ENCODE peak calls at places on chromosomes 3 and 15, in six cellular contexts. One of them, this sample, is unnamed.

GRCh38 chr15:99410477-99410876 is 155.3 kb upstream of the MEF2A start:
- DNase-seq in PC-3: no peak
- DNase-seq in vagina: no peak
- DNase-seq in AG04449: no peak
- DNase-seq in bronchial epithelial cell: no peak
- DNase-seq in OCI-LY7: no peak
- DNase-seq in this sample: no peak

GRCh38 chr3:13832130-13832529 is 47.7 kb downstream of the WNT7A start:
- DNase-seq in AG04449: no peak
- DNase-seq in bronchial epithelial cell: no peak
- DNase-seq in OCI-LY7: no peak
- DNase-seq in PC-3: no peak
- DNase-seq in vagina: no peak
- DNase-seq in this sample: no peak

GRCh38 chr3:183301937-183302580 is 49.0 kb downstream of the B3GNT5 start:
- DNase-seq in vagina: no peak
- DNase-seq in bronchial epithelial cell: peak
- DNase-seq in OCI-LY7: no peak
- DNase-seq in AG04449: no peak
- DNase-seq in PC-3: no peak
- DNase-seq in this sample: no peak

GRCh38 chr3:183317886-183318845 is 65.1 kb downstream of the B3GNT5 start:
- DNase-seq in vagina: peak
- DNase-seq in OCI-LY7: no peak
- DNase-seq in PC-3: peak
- DNase-seq in bronchial epithelial cell: peak
- DNase-seq in AG04449: no peak
- DNase-seq in this sample: no peak

GRCh38 chr15:40441012-40441735 is 421 bp downstream of the BAHD1 start:
- DNase-seq in vagina: no peak
- DNase-seq in PC-3: no peak
- DNase-seq in bronchial epithelial cell: no peak
- DNase-seq in AG04449: no peak
- DNase-seq in OCI-LY7: peak
- DNase-seq in this sample: no peak

GRCh38 chr3:16079519-16079918 is 95.0 kb upstream of the GALNT15 start:
- DNase-seq in PC-3: peak
- DNase-seq in bronchial epithelial cell: peak
- DNase-seq in OCI-LY7: no peak
- DNase-seq in vagina: no peak
- DNase-seq in AG04449: no peak
- DNase-seq in this sample: no peak

GRCh38 chr3:127182446-127182845 is 10.5 kb upstream of the PRR23E start:
- DNase-seq in vagina: no peak
- DNase-seq in PC-3: no peak
- DNase-seq in AG04449: no peak
- DNase-seq in bronchial epithelial cell: no peak
- DNase-seq in OCI-LY7: no peak
- DNase-seq in this sample: no peak

GRCh38 chr3:90145094-90145810 is 1037.8 kb downstream of the EPHA3 start:
- DNase-seq in PC-3: peak
- DNase-seq in bronchial epithelial cell: no peak
- DNase-seq in OCI-LY7: no peak
- DNase-seq in vagina: no peak
- DNase-seq in AG04449: no peak
- DNase-seq in this sample: peak

GRCh38 chr15:95440712-95441111 is 889.8 kb upstream of the NR2F2 start:
- DNase-seq in bronchial epithelial cell: no peak
- DNase-seq in AG04449: no peak
- DNase-seq in PC-3: no peak
- DNase-seq in OCI-LY7: no peak
- DNase-seq in vagina: no peak
- DNase-seq in this sample: no peak

GRCh38 chr15:45338417-45338816 is 39.9 kb downstream of the GATM start:
- DNase-seq in AG04449: no peak
- DNase-seq in PC-3: no peak
- DNase-seq in OCI-LY7: no peak
- DNase-seq in bronchial epithelial cell: no peak
- DNase-seq in vagina: no peak
- DNase-seq in this sample: no peak

GRCh38 chr3:33030802-33031201 is 66.1 kb downstream of the GLB1 start:
- DNase-seq in bronchial epithelial cell: no peak
- DNase-seq in PC-3: no peak
- DNase-seq in vagina: no peak
- DNase-seq in OCI-LY7: no peak
- DNase-seq in AG04449: no peak
- DNase-seq in this sample: peak

GRCh38 chr3:197019535-197019934 is 10.1 kb downstream of the MELTF start:
- DNase-seq in vagina: no peak
- DNase-seq in AG04449: no peak
- DNase-seq in PC-3: no peak
- DNase-seq in bronchial epithelial cell: no peak
- DNase-seq in OCI-LY7: no peak
- DNase-seq in this sample: no peak

GRCh38 chr15:31857194-31857593 is 173.1 kb upstream of the CHRNA7 start:
- DNase-seq in OCI-LY7: no peak
- DNase-seq in bronchial epithelial cell: no peak
- DNase-seq in vagina: no peak
- DNase-seq in PC-3: no peak
- DNase-seq in AG04449: no peak
- DNase-seq in this sample: no peak

GRCh38 chr15:69114231-69114937 is 46.1 kb upstream of the GLCE start:
- DNase-seq in PC-3: no peak
- DNase-seq in AG04449: no peak
- DNase-seq in vagina: no peak
- DNase-seq in bronchial epithelial cell: peak
- DNase-seq in OCI-LY7: no peak
- DNase-seq in this sample: no peak

GRCh38 chr15:57340673-57341259 is 35.5 kb upstream of the CGNL1 start:
- DNase-seq in bronchial epithelial cell: peak
- DNase-seq in PC-3: peak
- DNase-seq in AG04449: no peak
- DNase-seq in vagina: no peak
- DNase-seq in OCI-LY7: peak
- DNase-seq in this sample: peak

GRCh38 chr15:52730163-52730562 is 51.0 kb upstream of the ATOSA start:
- DNase-seq in vagina: no peak
- DNase-seq in OCI-LY7: peak
- DNase-seq in PC-3: peak
- DNase-seq in AG04449: peak
- DNase-seq in bronchial epithelial cell: peak
- DNase-seq in this sample: peak

GRCh38 chr3:67349551-67350174 is 304.7 kb downstream of the SUCLG2 start:
- DNase-seq in bronchial epithelial cell: peak
- DNase-seq in OCI-LY7: no peak
- DNase-seq in vagina: no peak
- DNase-seq in PC-3: peak
- DNase-seq in AG04449: no peak
- DNase-seq in this sample: no peak

GRCh38 chr15:101189341-101189679 is 62.5 kb downstream of the CHSY1 start:
- DNase-seq in bronchial epithelial cell: no peak
- DNase-seq in AG04449: no peak
- DNase-seq in PC-3: no peak
- DNase-seq in vagina: no peak
- DNase-seq in OCI-LY7: no peak
- DNase-seq in this sample: no peak
- H3K4me3 ChIP-seq in bronchial epithelial cell: peak
- H3K4me3 ChIP-seq in AG04449: no peak
- H3K4me3 ChIP-seq in PC-3: peak
- H3K4me3 ChIP-seq in vagina: peak
- H3K4me3 ChIP-seq in OCI-LY7: no peak
- H3K4me3 ChIP-seq in this sample: no peak

GRCh38 chr3:45366305-45366704 is 22.1 kb upstream of the LARS2 start:
- DNase-seq in PC-3: no peak
- DNase-seq in vagina: no peak
- DNase-seq in bronchial epithelial cell: no peak
- DNase-seq in OCI-LY7: no peak
- DNase-seq in AG04449: no peak
- DNase-seq in this sample: no peak
- H3K4me3 ChIP-seq in PC-3: no peak
- H3K4me3 ChIP-seq in vagina: no peak
- H3K4me3 ChIP-seq in bronchial epithelial cell: no peak
- H3K4me3 ChIP-seq in OCI-LY7: no peak
- H3K4me3 ChIP-seq in AG04449: no peak
- H3K4me3 ChIP-seq in this sample: no peak

GRCh38 chr3:195151402-195151801 is 119.6 kb downstream of the XXYLT1 start:
- DNase-seq in AG04449: no peak
- DNase-seq in PC-3: no peak
- DNase-seq in bronchial epithelial cell: no peak
- DNase-seq in vagina: no peak
- DNase-seq in OCI-LY7: no peak
- DNase-seq in this sample: no peak

GRCh38 chr3:195148553-195148952 is 122.4 kb downstream of the XXYLT1 start:
- DNase-seq in PC-3: no peak
- DNase-seq in bronchial epithelial cell: no peak
- DNase-seq in OCI-LY7: peak
- DNase-seq in vagina: no peak
- DNase-seq in AG04449: no peak
- DNase-seq in this sample: no peak

GRCh38 chr3:195149292-195149691 is 121.7 kb downstream of the XXYLT1 start:
- DNase-seq in vagina: no peak
- DNase-seq in bronchial epithelial cell: no peak
- DNase-seq in AG04449: no peak
- DNase-seq in PC-3: no peak
- DNase-seq in OCI-LY7: no peak
- DNase-seq in this sample: no peak

GRCh38 chr3:195151866-195152526 is 119.0 kb downstream of the XXYLT1 start:
- DNase-seq in vagina: no peak
- DNase-seq in AG04449: peak
- DNase-seq in bronchial epithelial cell: peak
- DNase-seq in PC-3: peak
- DNase-seq in OCI-LY7: no peak
- DNase-seq in this sample: peak

GRCh38 chr3:195150194-195151118 is 120.5 kb downstream of the XXYLT1 start:
- DNase-seq in PC-3: peak
- DNase-seq in bronchial epithelial cell: peak
- DNase-seq in OCI-LY7: peak
- DNase-seq in vagina: no peak
- DNase-seq in AG04449: no peak
- DNase-seq in this sample: peak
- H3K4me3 ChIP-seq in PC-3: peak
- H3K4me3 ChIP-seq in bronchial epithelial cell: peak
- H3K4me3 ChIP-seq in OCI-LY7: peak
- H3K4me3 ChIP-seq in vagina: peak
- H3K4me3 ChIP-seq in AG04449: no peak
- H3K4me3 ChIP-seq in this sample: peak

DNA sequence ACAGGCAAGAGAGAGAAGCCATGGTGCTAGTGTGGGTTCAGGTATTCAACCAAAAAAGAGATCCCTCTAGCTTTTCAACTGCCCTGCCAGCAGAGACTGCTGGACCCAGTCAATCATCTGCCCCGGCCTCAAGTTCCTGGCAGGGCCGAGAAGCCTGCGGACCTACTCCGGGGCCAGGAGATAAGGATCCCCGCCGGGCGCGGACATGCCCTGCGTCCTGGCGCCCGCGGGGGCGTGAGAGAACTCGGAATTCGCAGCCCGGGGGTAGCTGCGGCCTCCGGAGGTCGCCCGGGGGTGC is 821 bp upstream of the MAGI1 start:
- DNase-seq in AG04449: no peak
- DNase-seq in bronchial epithelial cell: no peak
- DNase-seq in PC-3: peak
- DNase-seq in OCI-LY7: no peak
- DNase-seq in vagina: no peak
- DNase-seq in this sample: no peak
- H3K4me3 ChIP-seq in AG04449: peak
- H3K4me3 ChIP-seq in bronchial epithelial cell: peak
- H3K4me3 ChIP-seq in PC-3: peak
- H3K4me3 ChIP-seq in OCI-LY7: no peak
- H3K4me3 ChIP-seq in vagina: peak
- H3K4me3 ChIP-seq in this sample: peak

GRCh38 chr3:18438586-18438985 is 13.4 kb upstream of the SATB1 start:
- DNase-seq in vagina: no peak
- DNase-seq in OCI-LY7: peak
- DNase-seq in PC-3: no peak
- DNase-seq in bronchial epithelial cell: no peak
- DNase-seq in AG04449: no peak
- DNase-seq in this sample: no peak

GRCh38 chr3:18432752-18433151 is 7.6 kb upstream of the SATB1 start:
- DNase-seq in vagina: no peak
- DNase-seq in AG04449: no peak
- DNase-seq in OCI-LY7: no peak
- DNase-seq in PC-3: no peak
- DNase-seq in bronchial epithelial cell: no peak
- DNase-seq in this sample: no peak

GRCh38 chr3:18439281-18439680 is 14.1 kb upstream of the SATB1 start:
- DNase-seq in vagina: no peak
- DNase-seq in PC-3: no peak
- DNase-seq in AG04449: no peak
- DNase-seq in OCI-LY7: no peak
- DNase-seq in bronchial epithelial cell: no peak
- DNase-seq in this sample: no peak

GRCh38 chr3:18434731-18435130 is 9.6 kb upstream of the SATB1 start:
- DNase-seq in vagina: no peak
- DNase-seq in bronchial epithelial cell: no peak
- DNase-seq in PC-3: no peak
- DNase-seq in AG04449: no peak
- DNase-seq in OCI-LY7: no peak
- DNase-seq in this sample: no peak

DNA sequence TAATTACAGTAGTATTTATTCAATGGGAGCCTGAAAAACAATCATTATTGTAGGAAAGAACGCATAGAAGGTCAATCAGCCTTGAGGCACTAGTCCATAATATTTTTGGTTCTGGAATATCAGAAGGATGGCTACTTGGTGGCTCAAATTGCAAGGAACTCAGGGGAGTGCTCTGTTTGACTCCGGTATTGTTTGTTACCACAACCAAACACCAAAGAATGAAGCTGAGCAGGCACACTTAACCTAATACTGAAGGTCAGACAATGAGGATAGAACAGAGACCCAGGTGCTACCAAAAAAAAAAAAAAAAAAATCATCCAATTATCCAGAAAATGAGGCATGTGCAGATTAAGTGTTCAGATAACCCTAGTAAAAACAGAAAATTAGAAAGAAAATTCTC is 11.1 kb upstream of the SATB1 start:
- DNase-seq in PC-3: no peak
- DNase-seq in bronchial epithelial cell: no peak
- DNase-seq in AG04449: no peak
- DNase-seq in OCI-LY7: no peak
- DNase-seq in vagina: no peak
- DNase-seq in this sample: no peak
- H3K4me3 ChIP-seq in PC-3: no peak
- H3K4me3 ChIP-seq in bronchial epithelial cell: no peak
- H3K4me3 ChIP-seq in AG04449: no peak
- H3K4me3 ChIP-seq in OCI-LY7: no peak
- H3K4me3 ChIP-seq in vagina: no peak
- H3K4me3 ChIP-seq in this sample: no peak

This sample was measured in A673.